ENCODE peak calls at places on chromosomes 7 and 10, in nine cellular contexts. One of them, this sample, is unnamed.

GRCh38 chr10:129771024-129771423 is 193.1 kb downstream of the EBF3 start:
- DNase-seq in fibroblast of pulmonary artery: no peak
- DNase-seq in GM04504: no peak
- DNase-seq in ovary: no peak
- DNase-seq in keratinocyte: no peak
- DNase-seq in EH: no peak
- DNase-seq in heart left ventricle: peak; percentile 10
- DNase-seq in NCI-H69: no peak
- DNase-seq in amniotic epithelial cell: no peak
- DNase-seq in this sample: no peak

GRCh38 chr10:70145666-70146488 is 623 bp downstream of the TYSND1 start:
- DNase-seq in NCI-H69: peak; percentile 72
- DNase-seq in GM04504: no peak
- DNase-seq in EH: peak; percentile 76
- DNase-seq in ovary: peak; percentile 40
- DNase-seq in heart left ventricle: peak; percentile 68
- DNase-seq in fibroblast of pulmonary artery: peak; percentile 57
- DNase-seq in amniotic epithelial cell: peak; percentile 38
- DNase-seq in keratinocyte: no peak
- DNase-seq in this sample: peak; percentile 54

GRCh38 chr7:133275441-133276105 is 22.7 kb downstream of the EXOC4 start:
- DNase-seq in fibroblast of pulmonary artery: peak; percentile 36
- DNase-seq in EH: peak; percentile 46
- DNase-seq in GM04504: no peak
- DNase-seq in NCI-H69: no peak
- DNase-seq in keratinocyte: no peak
- DNase-seq in heart left ventricle: no peak
- DNase-seq in ovary: peak; percentile 21
- DNase-seq in amniotic epithelial cell: peak; percentile 46
- DNase-seq in this sample: no peak

GRCh38 chr7:132773527-132773956 is 197.3 kb upstream of the PLXNA4 start:
- DNase-seq in fibroblast of pulmonary artery: peak; percentile 62
- DNase-seq in NCI-H69: no peak
- DNase-seq in amniotic epithelial cell: peak; percentile 77
- DNase-seq in EH: peak; percentile 81
- DNase-seq in keratinocyte: no peak
- DNase-seq in GM04504: peak; percentile 83
- DNase-seq in heart left ventricle: no peak
- DNase-seq in ovary: no peak
- DNase-seq in this sample: no peak

GRCh38 chr10:121069061-121069850 is 218.1 kb downstream of the WDR11 start:
- DNase-seq in EH: no peak
- DNase-seq in GM04504: no peak
- DNase-seq in amniotic epithelial cell: no peak
- DNase-seq in NCI-H69: no peak
- DNase-seq in ovary: no peak
- DNase-seq in heart left ventricle: no peak
- DNase-seq in fibroblast of pulmonary artery: no peak
- DNase-seq in keratinocyte: peak; percentile 90
- DNase-seq in this sample: no peak

GRCh38 chr10:49331431-49331830 is 32.5 kb downstream of the C10orf71 start:
- DNase-seq in GM04504: no peak
- DNase-seq in heart left ventricle: peak; percentile 12
- DNase-seq in amniotic epithelial cell: no peak
- DNase-seq in keratinocyte: no peak
- DNase-seq in fibroblast of pulmonary artery: no peak
- DNase-seq in EH: no peak
- DNase-seq in NCI-H69: no peak
- DNase-seq in ovary: no peak
- DNase-seq in this sample: no peak

GRCh38 chr7:151793531-151793935 is 83.4 kb downstream of the PRKAG2 start:
- DNase-seq in keratinocyte: no peak
- DNase-seq in EH: no peak
- DNase-seq in NCI-H69: no peak
- DNase-seq in GM04504: no peak
- DNase-seq in heart left ventricle: no peak
- DNase-seq in ovary: no peak
- DNase-seq in fibroblast of pulmonary artery: no peak
- DNase-seq in amniotic epithelial cell: no peak
- DNase-seq in this sample: no peak

GRCh38 chr10:128161031-128161430 is 34.8 kb upstream of the MKI67 start:
- DNase-seq in GM04504: no peak
- DNase-seq in heart left ventricle: no peak
- DNase-seq in fibroblast of pulmonary artery: no peak
- DNase-seq in keratinocyte: no peak
- DNase-seq in amniotic epithelial cell: no peak
- DNase-seq in NCI-H69: no peak
- DNase-seq in ovary: no peak
- DNase-seq in EH: no peak
- DNase-seq in this sample: no peak

GRCh38 chr7:17044396-17044795 is 162.6 kb upstream of the AGR3 start:
- DNase-seq in fibroblast of pulmonary artery: no peak
- DNase-seq in amniotic epithelial cell: no peak
- DNase-seq in GM04504: no peak
- DNase-seq in heart left ventricle: no peak
- DNase-seq in EH: no peak
- DNase-seq in ovary: no peak
- DNase-seq in keratinocyte: no peak
- DNase-seq in NCI-H69: no peak
- DNase-seq in this sample: no peak

GRCh38 chr10:124997791-124998623 is 56.1 kb downstream of the ZRANB1 start:
- DNase-seq in EH: no peak
- DNase-seq in fibroblast of pulmonary artery: no peak
- DNase-seq in heart left ventricle: no peak
- DNase-seq in keratinocyte: no peak
- DNase-seq in ovary: peak; percentile 16
- DNase-seq in amniotic epithelial cell: no peak
- DNase-seq in GM04504: no peak
- DNase-seq in NCI-H69: no peak
- DNase-seq in this sample: peak; percentile 17

GRCh38 chr7:66099551-66100407 is 14.9 kb upstream of the CRCP start:
- DNase-seq in fibroblast of pulmonary artery: peak; percentile 93
- DNase-seq in EH: peak; percentile 94
- DNase-seq in keratinocyte: peak; percentile 50
- DNase-seq in NCI-H69: peak; percentile 97
- DNase-seq in ovary: peak; percentile 80
- DNase-seq in amniotic epithelial cell: peak; percentile 97
- DNase-seq in heart left ventricle: peak; percentile 58
- DNase-seq in GM04504: peak; percentile 72
- DNase-seq in this sample: peak; percentile 81

GRCh38 chr7:131108212-131108980 is 219.3 kb upstream of the MKLN1 start:
- DNase-seq in heart left ventricle: no peak
- DNase-seq in fibroblast of pulmonary artery: peak; percentile 69
- DNase-seq in ovary: no peak
- DNase-seq in GM04504: peak; percentile 14
- DNase-seq in keratinocyte: no peak
- DNase-seq in amniotic epithelial cell: peak; percentile 35
- DNase-seq in NCI-H69: peak; percentile 57
- DNase-seq in EH: peak; percentile 16
- DNase-seq in this sample: no peak

GRCh38 chr10:102710604-102711003 is 3.6 kb downstream of the ARL3 start:
- DNase-seq in heart left ventricle: no peak
- DNase-seq in ovary: no peak
- DNase-seq in fibroblast of pulmonary artery: peak; percentile 75
- DNase-seq in NCI-H69: no peak
- DNase-seq in EH: peak; percentile 88
- DNase-seq in amniotic epithelial cell: peak; percentile 89
- DNase-seq in GM04504: peak; percentile 35
- DNase-seq in keratinocyte: no peak
- DNase-seq in this sample: no peak

GRCh38 chr7:39624202-39624807 is 933 bp downstream of the RALA start:
- DNase-seq in fibroblast of pulmonary artery: peak; percentile 58
- DNase-seq in keratinocyte: no peak
- DNase-seq in heart left ventricle: no peak
- DNase-seq in NCI-H69: peak; percentile 57
- DNase-seq in ovary: no peak
- DNase-seq in EH: no peak
- DNase-seq in amniotic epithelial cell: no peak
- DNase-seq in GM04504: no peak
- DNase-seq in this sample: no peak

GRCh38 chr10:110524179-110524863 is 26.6 kb downstream of the DUSP5 start:
- DNase-seq in ovary: no peak
- DNase-seq in fibroblast of pulmonary artery: no peak
- DNase-seq in EH: no peak
- DNase-seq in keratinocyte: no peak
- DNase-seq in NCI-H69: no peak
- DNase-seq in heart left ventricle: no peak
- DNase-seq in GM04504: no peak
- DNase-seq in amniotic epithelial cell: no peak
- DNase-seq in this sample: no peak

GRCh38 chr7:4500812-4501211 is 181.3 kb upstream of the FOXK1 start:
- DNase-seq in EH: no peak
- DNase-seq in GM04504: no peak
- DNase-seq in heart left ventricle: no peak
- DNase-seq in amniotic epithelial cell: no peak
- DNase-seq in fibroblast of pulmonary artery: no peak
- DNase-seq in NCI-H69: no peak
- DNase-seq in ovary: no peak
- DNase-seq in keratinocyte: no peak
- DNase-seq in this sample: no peak

GRCh38 chr10:112435013-112435619 is 11.6 kb downstream of the ZDHHC6 start:
- DNase-seq in NCI-H69: peak; percentile 4
- DNase-seq in GM04504: no peak
- DNase-seq in ovary: no peak
- DNase-seq in amniotic epithelial cell: peak; percentile 50
- DNase-seq in fibroblast of pulmonary artery: peak; percentile 74
- DNase-seq in heart left ventricle: no peak
- DNase-seq in keratinocyte: no peak
- DNase-seq in EH: peak; percentile 47
- DNase-seq in this sample: no peak